ENCODE peak calls at places on chromosome 14, in four cellular contexts. B is lung, X is HCT116, P is pancreas. C is an unnamed sample.

GRCh38 chr14:90760591-90761316 is 55.5 kb downstream of the TTC7B start:
- DNase-seq in B (no peak), X (no peak), P (no peak), C (no peak)

GRCh38 chr14:90508536-90509254 is 111.9 kb downstream of the CALM1 start:
- DNase-seq in B (peak), X (no peak), P (peak), C (peak)

GRCh38 chr14:22303589-22304195 is 285.3 kb downstream of the DAD1 start:
- DNase-seq in B (no peak), X (no peak), P (no peak), C (no peak)

GRCh38 chr14:77598366-77599050 is 17.9 kb downstream of the SPTLC2 start:
- DNase-seq in B (no peak), X (no peak), P (no peak), C (no peak)

GRCh38 chr14:68284333-68284732 is 464.8 kb downstream of the RAD51B start:
- DNase-seq in B (no peak), X (no peak), P (no peak), C (no peak)

GRCh38 chr14:95431199-95432145 is 85.0 kb downstream of the SYNE3 start:
- DNase-seq in B (no peak), X (no peak), P (no peak), C (no peak)

GRCh38 chr14:105204206-105204930 is 23.3 kb upstream of the NUDT14 start:
- DNase-seq in B (peak), X (no peak), P (peak), C (peak)

GRCh38 chr14:74402264-74403251 is 23.5 kb downstream of the SYNDIG1L start:
- DNase-seq in B (no peak), X (no peak), P (no peak), C (no peak)

GRCh38 chr14:52895000-52895399 is 55.9 kb downstream of the FERMT2 start:
- DNase-seq in B (no peak), X (peak), P (no peak), C (no peak)

GRCh38 chr14:51424041-51424440 is 184.0 kb downstream of the TMX1 start:
- DNase-seq in B (no peak), X (no peak), P (no peak), C (no peak)

GRCh38 chr14:104650057-104650980 is 39.1 kb upstream of the INF2 start:
- DNase-seq in B (peak), X (no peak), P (peak), C (peak)

GRCh38 chr14:103657466-103657865 is 28.5 kb downstream of the KLC1 start:
- DNase-seq in B (no peak), X (no peak), P (no peak), C (no peak)

GRCh38 chr14:64388533-64389243 is 535 bp downstream of the MTHFD1 start:
- DNase-seq in B (no peak), X (no peak), P (no peak), C (peak)

GRCh38 chr14:39491134-39491541 is 58.9 kb upstream of the FBXO33 start:
- DNase-seq in B (no peak), X (peak), P (no peak), C (no peak)

GRCh38 chr14:77794357-77794756 is 5.6 kb upstream of the ADCK1 start:
- DNase-seq in B (no peak), X (no peak), P (no peak), C (no peak)

GRCh38 chr14:63192085-63192484 is 12.2 kb upstream of the RHOJ start:
- DNase-seq in B (no peak), X (no peak), P (no peak), C (no peak)

GRCh38 chr14:101075801-101076413 is 172.4 kb upstream of the RTL1 start:
- DNase-seq in B (peak), X (no peak), P (no peak), C (peak)
- H3K4me3 ChIP-seq in B (no peak), X (no peak), P (no peak), C (no peak)

GRCh38 chr14:56299306-56299984 is 181.2 kb downstream of the PELI2 start:
- DNase-seq in B (no peak), X (no peak), P (no peak), C (no peak)
- TF ChIP-seq CTCF in B (no peak), X (no peak), P (no peak), C (no peak)

GRCh38 chr14:26598081-26598671 is 343 bp upstream of the NOVA1 start:
- DNase-seq in B (peak), X (no peak), P (peak), C (peak)
- H3K4me3 ChIP-seq in B (peak), X (no peak), P (peak), C (peak)

DNA sequence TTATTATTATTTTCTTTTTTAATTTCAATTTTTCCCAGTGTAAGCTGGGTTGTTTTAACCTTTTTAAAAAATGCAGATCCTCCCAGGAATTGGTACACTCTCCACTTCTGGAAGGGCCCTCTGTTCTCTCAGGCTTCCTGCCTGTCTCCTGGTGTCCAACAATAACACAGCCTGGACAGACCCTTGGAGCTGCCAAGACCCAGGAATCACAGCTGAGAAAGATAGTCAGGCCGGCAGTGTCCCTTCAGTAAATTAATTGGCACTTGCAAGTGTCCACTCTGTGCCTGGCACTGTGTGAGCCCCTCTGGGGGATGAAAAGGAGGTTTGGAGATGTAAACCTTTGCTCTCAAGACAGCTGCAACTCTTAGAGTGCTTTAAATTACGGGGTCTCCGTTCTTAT is 113.3 kb downstream of the SMOC1 start:
- DNase-seq in B (no peak), X (no peak), P (no peak), C (no peak)
- TF ChIP-seq CTCF in B (no peak), X (no peak), P (no peak), C (no peak)

GRCh38 chr14:56121786-56122185 is 3.6 kb downstream of the PELI2 start:
- DNase-seq in B (no peak), X (no peak), P (no peak), C (no peak)
- H3K4me3 ChIP-seq in B (no peak), X (no peak), P (no peak), C (no peak)

GRCh38 chr14:88792572-88793258 is at the start of gene EML5:
- DNase-seq in B (peak), X (peak), P (peak), C (peak)
- TF ChIP-seq CTCF in B (no peak), X (no peak), P (no peak), C (peak)

DNA sequence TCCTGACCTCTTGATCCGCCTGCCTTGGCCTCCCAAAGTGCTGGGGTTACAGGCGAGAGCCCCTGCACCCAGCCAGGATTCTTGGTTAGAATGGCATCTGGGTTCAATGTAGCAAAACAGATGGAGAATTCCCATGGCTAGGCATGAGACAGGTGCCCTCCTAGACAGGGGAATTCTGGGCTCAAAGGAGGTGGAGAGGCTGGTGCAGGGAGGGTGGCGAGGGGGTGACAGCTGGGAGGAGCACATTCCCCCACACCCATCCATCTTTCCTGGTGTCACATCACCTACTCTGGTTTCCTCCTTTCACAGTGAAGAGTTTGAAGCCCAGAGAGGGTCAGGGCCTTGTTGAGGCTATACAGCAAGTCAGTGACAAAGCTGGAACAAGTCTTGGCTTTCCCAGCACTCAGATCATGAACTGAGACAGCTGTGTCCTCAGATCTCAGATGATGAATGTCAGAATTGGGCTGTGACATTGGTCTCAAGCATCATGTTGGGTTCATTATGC is 2.8 kb downstream of the SERPINA1 start:
- DNase-seq in B (no peak), X (no peak), P (no peak), C (no peak)
- H3K4me3 ChIP-seq in B (no peak), X (no peak), P (no peak), C (no peak)

DNA sequence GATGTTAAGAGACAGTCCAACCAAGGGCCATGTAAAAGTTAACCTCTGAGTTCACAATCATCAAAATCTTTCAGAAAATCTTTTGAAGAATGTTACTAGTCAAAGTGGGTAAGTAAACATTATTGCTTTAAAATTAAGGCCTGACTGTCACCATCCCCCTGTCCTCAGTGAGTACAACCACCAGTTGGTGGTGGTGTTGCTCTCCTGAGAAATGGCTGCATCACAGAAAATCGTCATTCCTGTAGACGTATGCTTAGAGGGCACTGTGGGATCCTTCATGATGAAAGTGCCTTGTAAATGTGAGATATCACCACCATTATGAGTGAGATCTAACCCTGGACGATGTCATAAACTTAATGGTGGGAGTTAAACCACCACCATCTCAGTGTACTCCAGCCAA is 451.2 kb downstream of the RPS29 start:
- DNase-seq in B (no peak), X (peak), P (no peak), C (no peak)
- TF ChIP-seq CTCF in B (no peak), X (peak), P (no peak), C (no peak)